ENCODE peak calls at places on chromosomes 4 and X, in five cellular contexts. G is GM13977; Y is lower lobe of right lung; F is stimulated activated CD4-positive, alpha-beta T cell treated with anti-CD3 and anti-CD28 coated beads, TNF-alpha, amount 100 ng/mL, for 4 hours; T is ascending aorta. J is an unnamed sample.

GRCh38 chrX:70398899-70399298 is 24.2 kb upstream of the GDPD2 start:
- DNase-seq in G (no peak), Y (no peak), F (no peak), T (no peak), J (no peak)

GRCh38 chrX:118373538-118373937 is 27.6 kb downstream of the WDR44 start:
- DNase-seq in G (no peak), Y (no peak), F (no peak), T (no peak), J (no peak)

GRCh38 chr4:140861359-140862181 is 105.4 kb upstream of the TBC1D9 start:
- DNase-seq in G (peak; percentile 42), Y (no peak), F (no peak), T (peak; percentile 88), J (peak; percentile 41)

GRCh38 chr4:38819569-38819968 is 15.0 kb upstream of the TLR1 start:
- DNase-seq in G (no peak), Y (no peak), F (no peak), T (no peak), J (no peak)

GRCh38 chrX:7065473-7065872 is 82.0 kb upstream of the STS start:
- DNase-seq in G (no peak), Y (no peak), F (no peak), T (no peak), J (no peak)

GRCh38 chrX:20531667-20532066 is 265.0 kb upstream of the RPS6KA3 start:
- DNase-seq in G (no peak), Y (no peak), F (no peak), T (no peak), J (no peak)

GRCh38 chrX:19805054-19805690 is 82.2 kb downstream of the SH3KBP1 start:
- DNase-seq in G (no peak), Y (no peak), F (no peak), T (no peak), J (no peak)

GRCh38 chr4:121344128-121344527 is 36.7 kb downstream of the QRFPR start:
- DNase-seq in G (no peak), Y (no peak), F (no peak), T (no peak), J (no peak)

GRCh38 chr4:133095591-133095990 is 53.5 kb upstream of the PCDH10 start:
- DNase-seq in G (no peak), Y (no peak), F (no peak), T (no peak), J (no peak)

GRCh38 chr4:60389636-60390035 is 810.5 kb upstream of the ADGRL3 start:
- DNase-seq in G (no peak), Y (no peak), F (no peak), T (no peak), J (no peak)

GRCh38 chrX:130170752-130171445 is 863 bp upstream of the RAB33A start:
- DNase-seq in G (peak; percentile 79), Y (peak; percentile 56), F (peak; percentile 34), T (peak; percentile 66), J (peak; percentile 76)

GRCh38 chr4:26048378-26048882 is 134.4 kb downstream of the SMIM20 start:
- DNase-seq in G (no peak), Y (no peak), F (no peak), T (peak; percentile 90), J (no peak)

GRCh38 chr4:119861731-119862130 is 204.9 kb downstream of the MAD2L1 start:
- DNase-seq in G (no peak), Y (no peak), F (no peak), T (no peak), J (no peak)

GRCh38 chr4:54281060-54281781 is 52.1 kb downstream of the PDGFRA start:
- DNase-seq in G (no peak), Y (peak; percentile 63), F (no peak), T (peak; percentile 96), J (no peak)

GRCh38 chrX:70262952-70263567 is 3.1 kb upstream of the P2RY4 start:
- DNase-seq in G (peak; percentile 47), Y (no peak), F (no peak), T (no peak), J (peak; percentile 33)

GRCh38 chr4:125750827-125751466 is 436.2 kb downstream of the FAT4 start:
- DNase-seq in G (no peak), Y (no peak), F (no peak), T (peak; percentile 61), J (no peak)

GRCh38 chr4:23333946-23334878 is 555.6 kb downstream of the PPARGC1A start:
- DNase-seq in G (no peak), Y (no peak), F (no peak), T (no peak), J (no peak)

GRCh38 chr4:165864228-165864627 is 8.8 kb upstream of the TLL1 start:
- DNase-seq in G (no peak), Y (no peak), F (no peak), T (no peak), J (no peak)

GRCh38 chrX:118770133-118770760 is 42.8 kb downstream of the IL13RA1 start:
- DNase-seq in G (no peak), Y (no peak), F (no peak), T (no peak), J (no peak)

GRCh38 chr4:184536070-184536880 is 61.9 kb upstream of the IRF2 start:
- DNase-seq in G (no peak), Y (no peak), F (no peak), T (no peak), J (no peak)

GRCh38 chr4:1026115-1026514 is 14.7 kb downstream of the FGFRL1 start:
- DNase-seq in G (peak; percentile 94), Y (no peak), F (no peak), T (no peak), J (peak; percentile 90)

GRCh38 chr4:74793757-74794340 is 474 bp downstream of the BTC start:
- DNase-seq in G (peak; percentile 19), Y (peak; percentile 81), F (no peak), T (peak; percentile 72), J (peak; percentile 10)

GRCh38 chr4:118351851-118352827 is 664 bp downstream of the PRSS12 start:
- DNase-seq in G (peak; percentile 55), Y (peak; percentile 66), F (no peak), T (no peak), J (peak; percentile 36)

GRCh38 chr4:169619518-169619957 is 840 bp upstream of the CLCN3 start:
- DNase-seq in G (peak; percentile 51), Y (no peak), F (no peak), T (peak; percentile 69), J (peak; percentile 48)

GRCh38 chr4:5638976-5639375 is 69.4 kb downstream of the EVC2 start:
- DNase-seq in G (no peak), Y (no peak), F (no peak), T (no peak), J (no peak)

GRCh38 chr4:123583043-123583442 is 186.4 kb downstream of the SPRY1 start:
- DNase-seq in G (no peak), Y (no peak), F (no peak), T (no peak), J (no peak)

GRCh38 chrX:111098874-111099273 is 2.9 kb downstream of the PAK3 start:
- DNase-seq in G (peak; percentile 73), Y (peak; percentile 52), F (peak; percentile 40), T (peak; percentile 65), J (peak; percentile 66)

GRCh38 chrX:75547137-75547536 is 24.3 kb upstream of the ZDHHC15 start:
- DNase-seq in G (no peak), Y (no peak), F (no peak), T (no peak), J (no peak)

GRCh38 chr4:53635697-53636483 is 44.6 kb upstream of the LNX1 start:
- DNase-seq in G (no peak), Y (no peak), F (no peak), T (no peak), J (no peak)

GRCh38 chr4:77002721-77003120 is 53.2 kb downstream of the SEPTIN11 start:
- DNase-seq in G (no peak), Y (no peak), F (no peak), T (no peak), J (no peak)

GRCh38 chr4:39181905-39182638 is at the start of gene WDR19:
- DNase-seq in G (peak; percentile 95), Y (peak; percentile 99), F (peak; percentile 97), T (peak; percentile 99), J (peak; percentile 97)

GRCh38 chrX:71533514-71533849 is 578 bp downstream of the OGT start:
- DNase-seq in G (no peak), Y (no peak), F (no peak), T (no peak), J (no peak)

GRCh38 chr4:8260656-8261111 is 8.9 kb upstream of the HTRA3 start:
- DNase-seq in G (no peak), Y (no peak), F (no peak), T (no peak), J (no peak)

GRCh38 chrX:19514791-19515614 is at the start of gene MAP3K15:
- DNase-seq in G (peak; percentile 52), Y (peak; percentile 59), F (no peak), T (no peak), J (peak; percentile 46)

GRCh38 chrX:16222123-16222522 is 54.8 kb downstream of the MAGEB17 start:
- DNase-seq in G (no peak), Y (no peak), F (no peak), T (no peak), J (no peak)

GRCh38 chr4:13540446-13541175 is 3.7 kb downstream of the NKX3-2 start:
- DNase-seq in G (peak; percentile 43), Y (no peak), F (no peak), T (no peak), J (peak; percentile 21)

GRCh38 chrX:108271397-108271787 is 166.8 kb downstream of the COL4A6 start:
- DNase-seq in G (no peak), Y (no peak), F (no peak), T (no peak), J (no peak)

J was measured in GM10248.